ENCODE peak calls at places on chromosomes 11 and 22, in nine cellular contexts. J is stimulated activated CD4-positive, alpha-beta T cell treated with anti-CD3 and anti-CD28 coated beads, Interleukin-1b, Interleukin-23, amount 100 ng/mL, for 24 hours; Z is CD4-positive, alpha-beta memory T cell; X is HT1080; C is HTR-8/SVneo; V is activated T-cell treated with anti-CD3 and anti-CD28 coated beads for 48 hours; E is B cell; F is left cardiac atrium; O is head of caudate nucleus. Y is an unnamed sample.

GRCh38 chr11:104771782-104772181 is 126.5 kb downstream of the CASP12 start:
- DNase-seq in J (no peak), Z (no peak), X (no peak), C (no peak), V (no peak), E (no peak), F (no peak), O (no peak), Y (no peak)

GRCh38 chr11:92880391-92880790 is 89.1 kb upstream of the MTNR1B start:
- DNase-seq in J (no peak), Z (no peak), X (peak), C (no peak), V (no peak), E (no peak), F (no peak), O (no peak), Y (no peak)

GRCh38 chr11:46682773-46683752 is 17.4 kb downstream of the ARHGAP1 start:
- DNase-seq in J (no peak), Z (no peak), X (peak), C (no peak), V (no peak), E (no peak), F (peak), O (no peak), Y (peak)

GRCh38 chr11:9090488-9091043 is 833 bp downstream of the SCUBE2 start:
- DNase-seq in J (no peak), Z (no peak), X (no peak), C (no peak), V (no peak), E (no peak), F (no peak), O (no peak), Y (no peak)

GRCh38 chr11:133999355-133999754 is 42.6 kb upstream of the IGSF9B start:
- DNase-seq in J (no peak), Z (no peak), X (no peak), C (no peak), V (no peak), E (no peak), F (no peak), O (no peak), Y (peak)

GRCh38 chr22:42829311-42829710 is 27.8 kb downstream of the ARFGAP3 start:
- DNase-seq in J (no peak), Z (no peak), X (no peak), C (no peak), V (no peak), E (no peak), F (no peak), O (no peak), Y (no peak)

GRCh38 chr22:28297504-28297903 is 378.4 kb upstream of the PITPNB start:
- DNase-seq in J (no peak), Z (no peak), X (no peak), C (no peak), V (no peak), E (no peak), F (no peak), O (no peak), Y (no peak)

GRCh38 chr11:69380451-69380901 is 86.5 kb downstream of the MYEOV start:
- DNase-seq in J (no peak), Z (no peak), X (no peak), C (no peak), V (no peak), E (no peak), F (no peak), O (no peak), Y (peak)

GRCh38 chr22:50165438-50166123 is 5.0 kb upstream of the PANX2 start:
- DNase-seq in J (no peak), Z (no peak), X (no peak), C (no peak), V (no peak), E (no peak), F (no peak), O (no peak), Y (no peak)

GRCh38 chr22:21075516-21076138 is 29.9 kb downstream of the LRRC74B start:
- DNase-seq in J (no peak), Z (no peak), X (no peak), C (no peak), V (no peak), E (no peak), F (no peak), O (no peak), Y (no peak)

GRCh38 chr22:28951969-28952521 is 68.7 kb downstream of the ZNRF3 start:
- DNase-seq in J (no peak), Z (no peak), X (no peak), C (no peak), V (no peak), E (no peak), F (no peak), O (no peak), Y (no peak)

GRCh38 chr11:628056-628455 is 1.1 kb upstream of the SCT start:
- DNase-seq in J (no peak), Z (peak), X (no peak), C (no peak), V (no peak), E (peak), F (no peak), O (no peak), Y (no peak)